ENCODE peak calls at places on chromosome 14, in six cellular contexts. A is DMS153, I is HL-60, Y is NCI-H1092 treated with DMSO at 0.1 percent for 48 hours, F is fibroblast of pulmonary artery, C is iris pigment epithelial cell. J is an unnamed sample.

GRCh38 chr14:68547305-68548193 is 245.3 kb downstream of the ZFP36L1 start:
- DNase-seq in A (no peak), I (no peak), Y (no peak), F (peak; percentile 95), C (peak; percentile 87), J (peak; percentile 88)

GRCh38 chr14:64871344-64871743 is 8.4 kb downstream of the SPTB start:
- DNase-seq in A (no peak), I (no peak), Y (no peak), F (no peak), C (no peak), J (no peak)

GRCh38 chr14:39762576-39763401 is 330.6 kb upstream of the FBXO33 start:
- DNase-seq in A (no peak), I (peak; percentile 23), Y (no peak), F (peak; percentile 5), C (no peak), J (peak; percentile 3)

GRCh38 chr14:50944647-50945413 is 547 bp upstream of the PYGL start:
- DNase-seq in A (peak; percentile 53), I (no peak), Y (peak; percentile 50), F (peak; percentile 55), C (peak; percentile 58), J (peak; percentile 17)

GRCh38 chr14:66923251-66923650 is 266.0 kb upstream of the GARIN2 start:
- DNase-seq in A (no peak), I (no peak), Y (no peak), F (no peak), C (no peak), J (no peak)

GRCh38 chr14:89207925-89208328 is 209.1 kb downstream of the FOXN3 start:
- DNase-seq in A (no peak), I (no peak), Y (no peak), F (no peak), C (no peak), J (no peak)

GRCh38 chr14:81192594-81192993 is 28.2 kb downstream of the GTF2A1 start:
- DNase-seq in A (no peak), I (no peak), Y (no peak), F (no peak), C (no peak), J (no peak)

GRCh38 chr14:103124501-103125001 is 1.3 kb downstream of the TNFAIP2 start:
- DNase-seq in A (no peak), I (no peak), Y (no peak), F (no peak), C (no peak), J (no peak)

GRCh38 chr14:104851896-104852663 is 13.0 kb upstream of the CEP170B start:
- DNase-seq in A (no peak), I (no peak), Y (no peak), F (no peak), C (no peak), J (no peak)

GRCh38 chr14:68084256-68084655 is 264.7 kb downstream of the RAD51B start:
- DNase-seq in A (no peak), I (no peak), Y (peak; percentile 59), F (peak; percentile 68), C (peak; percentile 50), J (no peak)

GRCh38 chr14:51488569-51489220 is 163.0 kb upstream of the FRMD6 start:
- DNase-seq in A (no peak), I (no peak), Y (no peak), F (no peak), C (peak; percentile 18), J (no peak)

GRCh38 chr14:22336031-22336430 is 253.0 kb downstream of the DAD1 start:
- DNase-seq in A (no peak), I (no peak), Y (no peak), F (no peak), C (peak; percentile 22), J (no peak)

GRCh38 chr14:95265106-95266094 is 54.3 kb downstream of the CLMN start:
- DNase-seq in A (peak; percentile 96), I (peak; percentile 65), Y (peak; percentile 30), F (peak; percentile 97), C (peak; percentile 99), J (peak; percentile 74)

GRCh38 chr14:91889477-91890211 is 22.3 kb upstream of the TC2N start:
- DNase-seq in A (peak; percentile 42), I (no peak), Y (no peak), F (no peak), C (no peak), J (no peak)

GRCh38 chr14:88933203-88933602 is 108.8 kb downstream of the TTC8 start:
- DNase-seq in A (no peak), I (no peak), Y (peak; percentile 5), F (no peak), C (no peak), J (no peak)

GRCh38 chr14:23559010-23559920 is 3.2 kb downstream of the THTPA start:
- DNase-seq in A (no peak), I (no peak), Y (peak; percentile 42), F (peak; percentile 67), C (peak; percentile 63), J (peak; percentile 85)

GRCh38 chr14:56168007-56168616 is 49.9 kb downstream of the PELI2 start:
- DNase-seq in A (no peak), I (no peak), Y (no peak), F (no peak), C (no peak), J (no peak)

GRCh38 chr14:65070710-65071033 is 31.6 kb downstream of the MAX start:
- DNase-seq in A (no peak), I (no peak), Y (no peak), F (no peak), C (peak; percentile 11), J (peak; percentile 4)

GRCh38 chr14:49863483-49864262 is 11.1 kb upstream of the NEMF start:
- DNase-seq in A (no peak), I (no peak), Y (no peak), F (peak; percentile 18), C (no peak), J (peak; percentile 36)

GRCh38 chr14:104708606-104709268 is 15.3 kb upstream of the ADSS1 start:
- DNase-seq in A (no peak), I (no peak), Y (peak; percentile 27), F (peak; percentile 65), C (peak; percentile 41), J (peak; percentile 76)

GRCh38 chr14:82779301-82779700 is 1245.6 kb upstream of the SEL1L start:
- DNase-seq in A (no peak), I (no peak), Y (no peak), F (no peak), C (no peak), J (no peak)

GRCh38 chr14:102316048-102316745 is 3.3 kb upstream of the ZNF839 start:
- DNase-seq in A (no peak), I (no peak), Y (peak; percentile 52), F (peak; percentile 81), C (peak; percentile 72), J (no peak)

GRCh38 chr14:69519253-69519661 is 34.7 kb downstream of the PLEKHD1 start:
- DNase-seq in A (no peak), I (no peak), Y (no peak), F (no peak), C (no peak), J (no peak)

GRCh38 chr14:36426836-36427235 is 93.2 kb downstream of the NKX2-1 start:
- DNase-seq in A (no peak), I (no peak), Y (peak; percentile 85), F (no peak), C (no peak), J (no peak)

GRCh38 chr14:100285021-100285912 is 21.0 kb downstream of the SLC25A29 start:
- DNase-seq in A (no peak), I (peak; percentile 59), Y (peak; percentile 41), F (peak; percentile 59), C (peak; percentile 34), J (peak; percentile 82)